ENCODE peak calls at places on chromosomes 7 and 10, in seven cellular contexts. N is CD8-positive, alpha-beta T cell; Q is WERI-Rb-1; U is dorsolateral prefrontal cortex; T is CD4-positive, CD25-positive, alpha-beta regulatory T cell; C is IMR-90; V is Peyer's patch. D is an unnamed sample.

GRCh38 chr7:15755061-15755460 is 68.6 kb upstream of the MEOX2 start:
- DNase-seq in T (no peak), V (no peak), Q (no peak), C (no peak), U (no peak), N (no peak), D (no peak)

GRCh38 chr10:110919349-110919931 is at the start of gene SHOC2:
- DNase-seq in T (peak; percentile 98), C (no peak), Q (peak; percentile 99), U (peak; percentile 100), V (peak; percentile 100), N (peak; percentile 95), D (peak; percentile 100)

GRCh38 chr10:71864861-71865473 is 13.9 kb upstream of the PSAP start:
- DNase-seq in C (peak; percentile 83), U (no peak), T (no peak), N (no peak), Q (no peak), V (no peak), D (peak; percentile 34)

GRCh38 chr10:61993676-61994401 is 92.3 kb downstream of the ARID5B start:
- DNase-seq in T (no peak), Q (no peak), U (no peak), V (no peak), N (no peak), C (no peak), D (no peak)

GRCh38 chr7:351256-351655 is 61.3 kb downstream of the FOXL3 start:
- DNase-seq in C (no peak), Q (no peak), N (peak; percentile 68), U (no peak), V (peak; percentile 71), T (peak; percentile 35), D (no peak)

GRCh38 chr10:103120546-103120945 is 72.5 kb downstream of the NT5C2 start:
- DNase-seq in N (no peak), Q (no peak), C (no peak), V (no peak), T (no peak), U (no peak), D (no peak)

GRCh38 chr10:80412521-80412920 is 4.2 kb downstream of the PRXL2A start:
- DNase-seq in N (no peak), T (no peak), U (no peak), Q (no peak), C (no peak), V (no peak), D (no peak)

GRCh38 chr10:89567566-89568245 is 32.3 kb upstream of the SLC16A12 start:
- DNase-seq in N (no peak), T (no peak), C (peak; percentile 23), V (no peak), Q (no peak), U (no peak), D (no peak)

GRCh38 chr7:66142334-66142733 is 27.7 kb downstream of the CRCP start:
- DNase-seq in T (no peak), V (no peak), N (no peak), Q (no peak), C (no peak), U (no peak), D (no peak)

GRCh38 chr10:14173391-14173705 is 157.4 kb downstream of the FRMD4A start:
- DNase-seq in C (peak; percentile 35), Q (no peak), U (no peak), T (no peak), N (no peak), V (no peak), D (no peak)

GRCh38 chr7:39644170-39644569 is 20.8 kb downstream of the RALA start:
- DNase-seq in T (no peak), N (no peak), V (no peak), U (no peak), Q (no peak), C (peak; percentile 83), D (no peak)

GRCh38 chr7:112009081-112009480 is 197.1 kb downstream of the DOCK4 start:
- DNase-seq in N (no peak), Q (no peak), T (no peak), U (no peak), V (no peak), C (peak; percentile 83), D (no peak)

GRCh38 chr7:148898845-148899474 is 14.9 kb upstream of the EZH2 start:
- DNase-seq in V (no peak), C (no peak), N (no peak), Q (no peak), T (no peak), U (no peak), D (no peak)

GRCh38 chr7:34160261-34160752 is 255.0 kb downstream of the BMPER start:
- DNase-seq in T (no peak), U (no peak), V (no peak), N (no peak), Q (no peak), C (peak; percentile 92), D (no peak)

GRCh38 chr7:88635149-88635548 is 124.4 kb upstream of the ZNF804B start:
- DNase-seq in U (no peak), C (no peak), T (no peak), V (no peak), N (no peak), Q (no peak), D (no peak)

GRCh38 chr10:33249659-33250058 is 84.8 kb downstream of the NRP1 start:
- DNase-seq in V (no peak), C (no peak), T (no peak), N (no peak), U (no peak), Q (no peak), D (no peak)

GRCh38 chr10:28822719-28823464 is 145.6 kb downstream of the BAMBI start:
- DNase-seq in C (no peak), T (no peak), Q (no peak), V (no peak), N (no peak), U (no peak), D (no peak)

GRCh38 chr7:150357771-150358427 is 10.7 kb upstream of the REPIN1 start:
- DNase-seq in C (no peak), V (peak; percentile 45), U (no peak), N (no peak), Q (no peak), T (no peak), D (peak; percentile 50)

GRCh38 chr10:44766601-44767000 is 144.5 kb upstream of the TMEM72 start:
- DNase-seq in U (no peak), V (no peak), N (no peak), C (no peak), T (no peak), Q (no peak), D (no peak)

GRCh38 chr10:14162626-14163344 is 167.9 kb downstream of the FRMD4A start:
- DNase-seq in U (no peak), N (no peak), Q (no peak), V (no peak), T (no peak), C (no peak), D (no peak)

GRCh38 chr7:155252388-155252957 is 45.2 kb upstream of the INSIG1 start:
- DNase-seq in Q (no peak), V (no peak), T (no peak), U (no peak), C (peak; percentile 13), N (no peak), D (no peak)

GRCh38 chr7:133207687-133208086 is 45.2 kb upstream of the EXOC4 start:
- DNase-seq in T (no peak), N (no peak), U (no peak), C (no peak), V (no peak), Q (no peak), D (no peak)

GRCh38 chr10:113539789-113540188 is 13.1 kb upstream of the HABP2 start:
- DNase-seq in U (no peak), N (no peak), Q (no peak), C (peak; percentile 36), V (no peak), T (no peak), D (no peak)

GRCh38 chr10:100886946-100887345 is 25.8 kb upstream of the SLF2 start:
- DNase-seq in U (no peak), N (no peak), V (peak; percentile 13), T (no peak), C (no peak), Q (no peak), D (peak; percentile 31)

GRCh38 chr10:124266468-124267230 is 152.1 kb downstream of the OAT start:
- DNase-seq in T (no peak), N (no peak), V (no peak), U (no peak), Q (no peak), C (no peak), D (peak; percentile 51)

GRCh38 chr10:110918633-110919348 is at the start of gene BBIP1:
- DNase-seq in C (peak; percentile 100), V (no peak), N (no peak), Q (no peak), T (no peak), U (peak; percentile 79), D (no peak)

GRCh38 chr7:36280840-36281812 is 108.5 kb upstream of the ANLN start:
- DNase-seq in N (no peak), U (peak; percentile 86), C (peak; percentile 90), V (peak; percentile 84), Q (no peak), T (no peak), D (peak; percentile 82)

DNA sequence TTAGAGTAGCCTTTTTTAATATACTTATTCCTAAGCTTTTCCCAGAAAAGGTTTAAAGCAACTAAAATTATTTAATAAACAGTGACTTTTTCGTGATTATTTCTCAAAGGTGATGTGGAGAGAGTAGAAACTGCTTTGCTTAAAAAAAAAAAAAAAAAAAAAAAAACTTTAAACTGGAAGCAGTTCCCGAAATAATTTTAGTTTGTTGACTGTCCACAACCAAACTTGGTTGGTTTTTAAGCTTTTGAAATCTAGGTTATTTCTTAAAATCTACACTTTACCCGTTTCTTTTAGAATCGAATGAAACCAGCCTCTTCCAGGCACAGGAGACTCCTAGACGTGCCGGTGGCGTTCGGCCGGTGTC is 7.2 kb downstream of the SKAP2 start:
- DNase-seq in C (no peak), N (no peak), U (no peak), V (no peak), T (no peak), Q (no peak), D (no peak)
- H3K27ac ChIP-seq in C (peak overlapping the region; percentile 92), N (no peak overlapping the region), U (no peak overlapping the region), V (peak overlapping the region; percentile 81), T (no peak overlapping the region), Q (no peak overlapping the region), D (peak overlapping the region; percentile 86)

GRCh38 chr7:116912269-116912909 is 40.9 kb upstream of the ST7 start:
- DNase-seq in C (peak; percentile 16), V (no peak), T (no peak), Q (no peak), N (no peak), U (no peak), D (no peak)
- H3K27ac ChIP-seq in C (no peak overlapping the region), V (no peak overlapping the region), T (no peak overlapping the region), Q (no peak overlapping the region), N (no peak overlapping the region), U (no peak overlapping the region), D (no peak overlapping the region)

GRCh38 chr10:119119400-119119799 is 15.5 kb downstream of the DENND10 start:
- DNase-seq in T (no peak), V (no peak), N (no peak), U (no peak), Q (no peak), C (no peak), D (no peak)
- H3K27ac ChIP-seq in T (no peak overlapping the region), V (no peak overlapping the region), N (no peak overlapping the region), U (no peak overlapping the region), Q (no peak overlapping the region), C (no peak overlapping the region), D (no peak overlapping the region)

DNA sequence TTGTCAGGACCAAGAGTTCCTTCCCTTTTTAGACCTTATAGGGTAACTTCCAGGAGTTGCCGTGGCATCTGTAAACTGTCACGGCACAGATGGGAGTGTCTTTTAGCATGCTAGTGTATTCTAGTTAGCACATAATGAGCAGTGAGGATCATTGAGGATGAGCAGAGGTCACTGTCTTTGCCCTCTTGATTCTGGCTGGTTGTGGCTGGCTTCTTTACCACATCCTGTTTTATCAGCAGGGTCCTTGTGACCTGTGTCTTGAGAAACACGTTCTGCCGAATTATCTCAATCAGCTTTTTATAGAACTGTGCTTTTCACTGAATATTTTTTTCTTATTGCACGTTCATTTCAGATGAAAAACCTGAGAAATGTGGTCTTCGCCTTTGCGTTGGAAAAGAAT is 41.5 kb downstream of the MINPP1 start:
- DNase-seq in N (no peak), U (no peak), V (peak; percentile 48), T (no peak), Q (no peak), C (no peak), D (peak; percentile 59)
- H3K27ac ChIP-seq in N (no peak overlapping the region), U (no peak overlapping the region), V (no peak overlapping the region), T (no peak overlapping the region), Q (no peak overlapping the region), C (no peak overlapping the region), D (peak overlapping the region; percentile 77)

D was measured in upper lobe of right lung.